ENCODE peak calls at places on chromosome 21, in eight cellular contexts. G, S, L, V, P, F, Q and J are unnamed samples.

GRCh38 chr21:40768056-40768455 is 78.9 kb downstream of the DSCAM start:
- DNase-seq in G (no peak), S (peak; percentile 54), L (no peak), V (no peak), P (no peak), F (no peak), Q (no peak), J (no peak)

GRCh38 chr21:46060596-46061061 is 37.3 kb upstream of the COL6A2 start:
- DNase-seq in G (no peak), S (peak; percentile 95), L (peak; percentile 50), V (no peak), P (no peak), F (peak; percentile 100), Q (no peak), J (peak; percentile 47)

GRCh38 chr21:18951291-18952038 is 547.9 kb upstream of the TMPRSS15 start:
- DNase-seq in G (no peak), S (no peak), L (peak; percentile 1), V (no peak), P (peak; percentile 79), F (no peak), Q (peak; percentile 1), J (no peak)

GRCh38 chr21:32713726-32714125 is 14.1 kb downstream of the SYNJ1 start:
- DNase-seq in G (no peak), S (no peak), L (no peak), V (no peak), P (no peak), F (no peak), Q (no peak), J (no peak)

GRCh38 chr21:29610960-29611359 is 312.2 kb downstream of the BACH1 start:
- DNase-seq in G (no peak), S (no peak), L (no peak), V (no peak), P (no peak), F (no peak), Q (no peak), J (no peak)

GRCh38 chr21:46152939-46153258 is 2.5 kb downstream of the FTCD start:
- DNase-seq in G (no peak), S (peak; percentile 82), L (no peak), V (no peak), P (no peak), F (no peak), Q (no peak), J (no peak)

GRCh38 chr21:25939396-25939761 is 204.6 kb downstream of the GABPA start:
- DNase-seq in G (no peak), S (no peak), L (no peak), V (no peak), P (no peak), F (no peak), Q (no peak), J (no peak)

GRCh38 chr21:44399151-44399954 is 45.9 kb downstream of the TRPM2 start:
- DNase-seq in G (no peak), S (peak; percentile 75), L (no peak), V (no peak), P (no peak), F (no peak), Q (no peak), J (no peak)

GRCh38 chr21:44785620-44786344 is 15.8 kb downstream of the UBE2G2 start:
- DNase-seq in G (no peak), S (no peak), L (no peak), V (no peak), P (no peak), F (peak; percentile 75), Q (no peak), J (no peak)

GRCh38 chr21:16302851-16303282 is 573.1 kb downstream of the USP25 start:
- DNase-seq in G (no peak), S (peak; percentile 86), L (no peak), V (no peak), P (no peak), F (peak; percentile 12), Q (no peak), J (no peak)

GRCh38 chr21:17461582-17461981 is 51.3 kb upstream of the CXADR start:
- DNase-seq in G (no peak), S (no peak), L (no peak), V (no peak), P (no peak), F (peak; percentile 43), Q (no peak), J (no peak)

GRCh38 chr21:34187935-34188334 is 114.6 kb downstream of the MRPS6 start:
- DNase-seq in G (no peak), S (no peak), L (no peak), V (no peak), P (no peak), F (no peak), Q (no peak), J (no peak)

GRCh38 chr21:37636152-37636860 is 269.7 kb downstream of the DYRK1A start:
- DNase-seq in G (no peak), S (no peak), L (no peak), V (no peak), P (no peak), F (peak; percentile 76), Q (no peak), J (no peak)

GRCh38 chr21:15441060-15441493 is 288.7 kb upstream of the USP25 start:
- DNase-seq in G (no peak), S (no peak), L (peak; percentile 55), V (no peak), P (no peak), F (no peak), Q (no peak), J (no peak)